ENCODE peak calls at places on chromosomes 3 and 15, in six cellular contexts. U is brain microvascular endothelial cell, B is AG04450, G is left ventricle myocardium inferior, D is IMR-90, N is lower lobe of right lung. P is an unnamed sample. For H3K27me3, the result is how much of the 10 kb centered on the place peaks cover.

GRCh38 chr3:68256635-68257034 is 602.2 kb upstream of the SUCLG2 start:
- DNase-seq in B (no peak), G (no peak), D (no peak), N (no peak), U (no peak), P (no peak)

GRCh38 chr15:49301562-49301961 is 121.5 kb upstream of the FGF7 start:
- DNase-seq in G (no peak), B (no peak), D (peak), N (no peak), U (no peak), P (no peak)

GRCh38 chr3:40333416-40333815 is 23.9 kb downstream of the EIF1B start:
- DNase-seq in D (no peak), G (peak), U (no peak), N (no peak), B (no peak), P (no peak)

GRCh38 chr15:101244039-101244781 is 7.6 kb downstream of the CHSY1 start:
- DNase-seq in D (peak), U (no peak), B (no peak), G (no peak), N (no peak), P (no peak)

GRCh38 chr3:37130984-37131975 is 43.1 kb downstream of the LRRFIP2 start:
- DNase-seq in B (no peak), U (no peak), G (no peak), N (no peak), D (no peak), P (no peak)

GRCh38 chr15:33639968-33640367 is 328.3 kb upstream of the CHRM5 start:
- DNase-seq in G (no peak), N (no peak), B (no peak), D (no peak), U (no peak), P (no peak)

GRCh38 chr3:112604536-112604935 is 36.4 kb downstream of the CCDC80 start:
- DNase-seq in D (peak), U (peak), B (peak), N (no peak), G (no peak), P (no peak)

GRCh38 chr3:142958707-142959106 is 4.8 kb downstream of the PAQR9 start:
- DNase-seq in D (peak), G (no peak), N (no peak), U (peak), B (no peak), P (no peak)

GRCh38 chr3:50127251-50127671 is 27.9 kb upstream of the SEMA3F start:
- DNase-seq in N (no peak), D (peak), G (no peak), B (no peak), U (no peak), P (no peak)

GRCh38 chr15:67108122-67108871 is 42.9 kb downstream of the SMAD3 start:
- DNase-seq in D (no peak), B (no peak), U (no peak), G (no peak), N (no peak), P (no peak)

GRCh38 chr3:130906374-130906995 is 12.6 kb downstream of the ATP2C1 start:
- DNase-seq in D (peak), N (no peak), U (peak), G (no peak), B (no peak), P (no peak)

GRCh38 chr3:86257955-86258641 is 732.9 kb downstream of the VGLL3 start:
- DNase-seq in U (no peak), D (no peak), B (no peak), G (no peak), N (no peak), P (no peak)

GRCh38 chr3:50502584-50503423 is 630 bp downstream of the CACNA2D2 start:
- DNase-seq in G (no peak), N (no peak), B (no peak), D (no peak), U (no peak), P (no peak)

GRCh38 chr15:45183001-45183400 is 4.8 kb downstream of the SHF start:
- DNase-seq in D (no peak), B (no peak), N (no peak), U (no peak), G (no peak), P (no peak)

GRCh38 chr3:30664449-30664848 is 58.0 kb downstream of the TGFBR2 start:
- DNase-seq in D (no peak), U (no peak), B (no peak), G (no peak), N (no peak), P (no peak)

GRCh38 chr3:171213907-171214306 is 187.4 kb upstream of the SLC2A2 start:
- DNase-seq in D (no peak), U (no peak), N (no peak), B (no peak), G (no peak), P (no peak)

GRCh38 chr15:64461577-64462162 is 1.3 kb downstream of the ZNF609 start:
- DNase-seq in B (no peak), N (no peak), D (peak), U (peak), G (no peak), P (no peak)

GRCh38 chr15:98751767-98752166 is 103.4 kb downstream of the IGF1R start:
- DNase-seq in B (no peak), G (no peak), U (no peak), N (no peak), D (no peak), P (no peak)

GRCh38 chr15:68700395-68701123 is 120.1 kb downstream of the ANP32A start:
- DNase-seq in N (no peak), U (peak), B (peak), D (peak), G (peak), P (no peak)

GRCh38 chr3:45994661-45995369 is 809 bp downstream of the FYCO1 start:
- DNase-seq in B (no peak), N (no peak), U (no peak), G (no peak), D (no peak), P (no peak)

GRCh38 chr3:191356586-191357439 is 26.5 kb upstream of the UTS2B start:
- DNase-seq in N (no peak), U (peak), D (peak), G (peak), B (no peak), P (peak)

GRCh38 chr3:100913870-100914654 is 79.2 kb downstream of the ABI3BP start:
- DNase-seq in U (peak), D (peak), N (no peak), B (no peak), G (no peak), P (peak)

GRCh38 chr3:138862924-138863775 is 28.4 kb upstream of the PIK3CB start:
- DNase-seq in B (no peak), U (peak), N (no peak), G (no peak), D (peak), P (peak)

GRCh38 chr15:48683991-48684765 is 38.7 kb upstream of the FBN1 start:
- DNase-seq in D (no peak), G (no peak), B (no peak), U (no peak), N (no peak), P (no peak)

GRCh38 chr3:185807455-185808068 is 17.3 kb downstream of the IGF2BP2 start:
- DNase-seq in G (no peak), B (no peak), U (peak), N (no peak), D (peak), P (peak)

GRCh38 chr3:122772827-122773226 is 20.8 kb downstream of the HSPBAP1 start:
- DNase-seq in G (no peak), N (no peak), U (no peak), D (no peak), B (no peak), P (no peak)

GRCh38 chr3:27454914-27455313 is 29.3 kb downstream of the SLC4A7 start:
- DNase-seq in N (no peak), B (no peak), G (no peak), U (no peak), D (peak), P (no peak)

GRCh38 chr15:39565851-39566250 is 15.0 kb upstream of the THBS1 start:
- DNase-seq in B (no peak), G (no peak), D (peak), N (no peak), U (no peak), P (no peak)

GRCh38 chr15:98421419-98422085 is 226.8 kb upstream of the IGF1R start:
- DNase-seq in U (peak), B (no peak), D (peak), G (peak), N (peak), P (no peak)

GRCh38 chr15:40486066-40486770 is 15.4 kb downstream of the CHST14 start:
- DNase-seq in B (no peak), D (no peak), N (no peak), G (no peak), U (no peak), P (no peak)

GRCh38 chr15:42133892-42134502 is 22.4 kb downstream of the PLA2G4F start:
- DNase-seq in U (no peak), B (no peak), G (no peak), D (peak), N (peak), P (no peak)

GRCh38 chr15:33629647-33630046 is 318.9 kb downstream of the RYR3 start:
- DNase-seq in N (no peak), U (no peak), D (no peak), G (no peak), B (no peak), P (no peak)

GRCh38 chr15:81869161-81869928 is 176.5 kb downstream of the MEX3B start:
- DNase-seq in U (no peak), G (no peak), B (no peak), D (no peak), N (no peak), P (no peak)

GRCh38 chr3:10561942-10562565 is 56.7 kb upstream of the ATP2B2 start:
- DNase-seq in U (no peak), D (no peak), N (no peak), B (no peak), G (no peak), P (no peak)

GRCh38 chr15:48577495-48577894 is 68.0 kb downstream of the FBN1 start:
- DNase-seq in D (no peak), N (no peak), B (no peak), G (no peak), U (peak), P (no peak)

DNA sequence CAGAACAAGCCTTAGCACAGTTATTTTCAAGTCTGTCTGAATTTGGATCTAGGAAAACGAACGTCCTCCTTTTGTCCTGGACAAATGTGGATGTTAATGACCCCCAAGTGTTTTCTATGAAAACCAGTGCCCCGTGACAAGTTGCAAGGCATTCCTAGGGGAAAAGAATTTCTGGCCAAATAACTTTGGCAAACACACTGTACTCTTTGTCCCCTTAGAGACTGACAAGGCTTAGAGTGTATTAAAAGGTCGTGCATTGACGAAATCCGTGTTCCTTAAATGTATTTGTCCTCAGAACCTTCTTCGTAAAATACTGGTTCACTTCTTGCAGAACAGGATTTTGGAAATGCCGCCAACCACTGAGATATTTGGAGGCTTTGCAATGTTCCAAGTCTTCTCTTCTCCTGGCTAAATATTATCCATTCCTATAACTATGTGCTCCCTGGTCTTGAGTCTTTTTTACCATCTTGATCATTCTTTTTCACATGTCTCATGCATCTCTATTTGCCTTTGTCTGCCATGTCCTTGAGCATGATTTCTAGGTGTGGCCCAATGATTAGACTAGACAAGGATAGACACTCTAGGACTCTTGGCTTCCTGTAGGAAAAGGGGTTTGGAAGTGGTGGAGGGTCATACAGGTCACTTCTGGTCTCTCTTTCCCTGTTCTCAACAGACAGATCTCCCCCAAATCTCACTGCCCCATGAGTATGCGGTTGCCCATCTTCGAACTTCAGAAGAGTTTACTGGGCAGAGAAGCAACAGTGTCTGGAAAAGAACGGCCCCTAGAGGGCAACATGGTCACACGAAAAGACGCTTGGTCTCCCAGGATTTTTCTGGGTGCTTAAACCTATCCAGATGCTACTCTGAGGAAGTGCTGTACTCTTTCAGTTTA is 117.5 kb downstream of the EDEM1 start:
- DNase-seq in N (no peak), D (peak), U (peak), G (no peak), B (no peak), P (no peak)
- TF ChIP-seq CTCF in N (peak), D (peak), U (peak), G (peak), B (peak), P (peak)

GRCh38 chr3:184099806-184100686 is 3.2 kb downstream of the HTR3E start:
- DNase-seq in G (no peak), U (no peak), B (no peak), N (no peak), D (no peak), P (no peak)
- H3K4me3 ChIP-seq in G (no peak), U (no peak), B (no peak), N (no peak), D (no peak), P (no peak)

DNA sequence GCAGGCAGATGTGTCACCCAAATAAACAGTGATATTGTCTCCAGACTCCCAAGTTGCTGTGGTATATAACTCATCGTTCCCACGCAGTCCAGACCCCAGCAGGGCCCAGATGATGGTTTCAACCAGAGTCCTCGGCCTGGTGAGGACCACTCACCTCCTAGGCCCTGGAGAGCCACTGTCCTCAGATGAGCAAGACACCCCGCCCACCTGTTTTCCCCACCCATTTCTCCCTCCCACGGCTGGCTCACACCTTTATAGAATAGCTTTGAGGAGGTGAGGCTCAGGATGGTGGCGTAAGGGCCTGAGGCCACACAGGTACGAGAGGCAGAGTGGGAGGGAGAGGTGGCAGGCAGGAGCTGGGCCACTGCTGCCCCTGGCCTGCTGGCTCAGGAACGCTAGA is 7.5 kb downstream of the MESP1 start:
- DNase-seq in D (no peak), G (no peak), N (no peak), U (no peak), B (no peak), P (no peak)
- H3K27me3 ChIP-seq in D (under half), G (under half), N (under half), U (under half), B (under half), P (under half)

DNA sequence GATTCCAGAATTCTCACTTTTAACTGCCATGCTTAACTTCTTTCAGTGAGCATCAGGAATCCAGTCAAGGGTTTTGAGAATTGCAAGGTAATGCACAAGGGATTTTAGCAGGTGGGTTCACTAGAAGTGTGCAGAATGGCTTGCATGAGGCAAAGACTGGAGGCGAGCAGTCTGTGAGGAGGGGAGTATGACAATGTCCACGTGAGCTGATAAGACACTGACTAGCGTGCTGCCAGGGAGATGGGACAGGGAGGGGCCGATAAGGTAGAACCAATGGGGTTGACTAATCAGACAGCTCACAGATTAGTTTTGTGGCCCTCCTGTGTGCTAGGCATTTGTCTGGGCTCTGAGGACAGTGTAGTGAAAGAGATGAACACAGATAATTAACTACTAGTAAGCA is 102.0 kb upstream of the DAZL start:
- DNase-seq in G (no peak), U (no peak), N (no peak), B (no peak), D (no peak), P (no peak)
- TF ChIP-seq CTCF in G (no peak), U (no peak), N (no peak), B (no peak), D (no peak), P (no peak)

GRCh38 chr3:15185404-15185803 is 20.6 kb upstream of the CAPN7 start:
- DNase-seq in D (no peak), U (no peak), G (no peak), B (no peak), N (no peak), P (no peak)
- H3K4me3 ChIP-seq in D (no peak), U (no peak), G (no peak), B (no peak), N (no peak), P (no peak)

DNA sequence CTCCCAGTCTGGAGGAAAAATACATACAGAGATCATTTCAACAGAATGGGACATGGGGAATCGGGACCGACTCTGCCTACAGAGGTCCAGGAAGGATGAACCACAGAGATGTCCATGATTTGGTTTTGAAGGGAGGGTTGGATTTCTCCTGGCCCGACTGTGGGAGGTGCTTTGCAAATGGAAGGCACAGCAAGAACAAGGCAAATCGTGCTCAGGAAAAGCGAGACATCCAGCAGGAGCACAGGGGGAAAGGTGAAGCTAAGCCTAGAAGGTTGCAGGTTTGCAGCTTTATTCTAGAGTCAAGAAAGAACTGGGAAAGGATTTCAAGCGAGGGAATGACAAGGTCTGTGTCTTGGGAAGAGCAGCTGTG is 181.9 kb downstream of the OPA1 start:
- DNase-seq in D (no peak), N (no peak), B (no peak), G (no peak), U (no peak), P (no peak)
- H3K27me3 ChIP-seq in D (half or more), N (under half), B (half or more), G (half or more), U (half or more), P (under half)

DNA sequence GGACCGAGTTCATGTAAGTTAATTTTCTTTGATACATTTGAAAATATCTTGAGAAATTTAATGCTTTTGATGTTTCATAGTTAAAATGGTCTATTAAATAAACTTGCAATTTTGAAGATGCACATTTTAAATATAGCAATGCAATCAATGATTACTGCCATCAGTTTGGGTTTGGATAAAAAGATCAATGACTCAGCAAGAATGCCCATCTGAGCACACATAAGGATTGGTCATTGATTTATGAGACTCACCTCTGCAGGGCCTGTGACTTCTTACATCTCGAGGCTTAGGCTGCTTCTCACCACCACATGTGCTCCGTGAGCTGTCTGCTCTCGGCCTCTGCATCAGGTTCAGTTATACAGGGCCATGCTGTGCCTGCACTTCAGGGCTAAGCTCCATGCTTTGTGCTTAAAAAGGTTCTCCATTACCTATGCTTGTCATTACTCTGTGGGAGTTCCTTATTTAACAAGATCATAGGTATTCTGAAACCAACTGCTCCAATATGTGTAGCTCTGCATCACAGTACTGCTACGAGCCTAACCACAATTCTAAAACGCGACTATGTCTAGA is 887.5 kb downstream of the DIPK2A start:
- DNase-seq in U (no peak), G (no peak), B (no peak), N (no peak), D (no peak), P (no peak)
- TF ChIP-seq CTCF in U (no peak), G (no peak), B (no peak), N (no peak), D (no peak), P (no peak)

GRCh38 chr15:55789066-55789660 is 46.2 kb upstream of the PRTG start:
- DNase-seq in B (no peak), D (no peak), N (no peak), G (peak), U (no peak), P (no peak)
- H3K4me3 ChIP-seq in B (no peak), D (no peak), N (no peak), G (no peak), U (no peak), P (no peak)